ENCODE peak calls at places on chromosome 15, in seven cellular contexts. T is astrocyte, C is esophagus squamous epithelium, J is GM12865, S is AG04450, V is psoas muscle, D is ovary. P is an unnamed sample.

GRCh38 chr15:99709243-99709986 is 23.8 kb downstream of the LYSMD4 start:
- DNase-seq in V (no peak), D (no peak), S (no peak), J (no peak), C (no peak), T (no peak), P (no peak)

GRCh38 chr15:53808058-53808703 is 48.7 kb upstream of the WDR72 start:
- DNase-seq in J (peak; percentile 5), S (no peak), T (no peak), V (no peak), C (no peak), D (no peak), P (no peak)

GRCh38 chr15:70050970-70051369 is 46.7 kb downstream of the TLE3 start:
- DNase-seq in C (no peak), S (no peak), D (no peak), T (no peak), J (no peak), V (no peak), P (no peak)

GRCh38 chr15:45635763-45636292 is 999 bp downstream of the SQOR start:
- DNase-seq in T (no peak), J (no peak), D (no peak), V (no peak), S (no peak), C (no peak), P (no peak)

GRCh38 chr15:72170691-72171090 is 26.9 kb downstream of the GRAMD2A start:
- DNase-seq in J (no peak), V (no peak), C (no peak), T (no peak), S (no peak), D (no peak), P (no peak)

GRCh38 chr15:64688770-64689169 is 86.6 kb downstream of the RBPMS2 start:
- DNase-seq in T (no peak), D (no peak), V (no peak), C (no peak), S (no peak), J (no peak), P (no peak)

GRCh38 chr15:41789237-41789636 is 15.0 kb downstream of the MAPKBP1 start:
- DNase-seq in V (no peak), S (no peak), C (no peak), J (no peak), T (no peak), D (no peak), P (no peak)

GRCh38 chr15:60006203-60006782 is 2.2 kb downstream of the FOXB1 start:
- DNase-seq in C (no peak), T (no peak), D (no peak), V (no peak), J (peak; percentile 47), S (no peak), P (peak; percentile 88)

GRCh38 chr15:97177135-97177704 is 783.3 kb upstream of the ARRDC4 start:
- DNase-seq in J (no peak), C (no peak), S (no peak), T (no peak), D (no peak), V (no peak), P (no peak)

GRCh38 chr15:37135225-37135624 is 34.9 kb upstream of the MEIS2 start:
- DNase-seq in V (no peak), J (peak; percentile 49), T (no peak), S (no peak), D (no peak), C (no peak), P (no peak)

GRCh38 chr15:66845266-66845785 is 143.3 kb downstream of the SMAD6 start:
- DNase-seq in T (no peak), C (no peak), D (no peak), V (no peak), S (no peak), J (no peak), P (no peak)

GRCh38 chr15:61629269-61629668 is 400.2 kb upstream of the RORA start:
- DNase-seq in C (no peak), V (no peak), S (no peak), J (no peak), T (no peak), D (no peak), P (no peak)

GRCh38 chr15:95622843-95623242 is 707.7 kb upstream of the NR2F2 start:
- DNase-seq in V (no peak), J (no peak), T (no peak), C (no peak), S (no peak), D (no peak), P (no peak)

GRCh38 chr15:77654975-77655374 is 22.3 kb upstream of the LINGO1 start:
- DNase-seq in V (no peak), S (no peak), T (no peak), C (no peak), D (no peak), J (no peak), P (peak; percentile 11)

GRCh38 chr15:48566669-48567068 is 78.8 kb downstream of the FBN1 start:
- DNase-seq in S (no peak), V (no peak), J (no peak), C (no peak), T (peak; percentile 72), D (no peak), P (no peak)

GRCh38 chr15:80242132-80242769 is 9.8 kb downstream of the CTXND1 start:
- DNase-seq in J (peak; percentile 71), S (no peak), T (no peak), D (no peak), V (no peak), C (no peak), P (peak; percentile 25)

GRCh38 chr15:96200357-96200972 is 130.0 kb upstream of the NR2F2 start:
- DNase-seq in C (no peak), V (no peak), J (no peak), S (no peak), T (no peak), D (no peak), P (no peak)

GRCh38 chr15:41629436-41629835 is 30.8 kb upstream of the MGA start:
- DNase-seq in D (no peak), C (no peak), T (no peak), V (no peak), J (no peak), S (no peak), P (no peak)

GRCh38 chr15:62547584-62547983 is 382.5 kb upstream of the C2CD4B start:
- DNase-seq in D (no peak), V (peak; percentile 35), J (no peak), S (no peak), T (no peak), C (no peak), P (no peak)

GRCh38 chr15:84759018-84759417 is 10.6 kb downstream of the ZNF592 start:
- DNase-seq in D (no peak), C (no peak), S (no peak), V (no peak), J (no peak), T (no peak), P (no peak)
- TF ChIP-seq CTCF in D (no peak), C (no peak), S (no peak), V (no peak), J (no peak), T (no peak), P (no peak)

GRCh38 chr15:58222698-58223097 is 84.5 kb downstream of the AQP9 start:
- DNase-seq in S (no peak), D (no peak), V (no peak), C (no peak), J (no peak), T (peak; percentile 32), P (no peak)
- TF ChIP-seq CTCF in S (peak; percentile 5), D (no peak), V (no peak), C (no peak), J (no peak), T (no peak), P (no peak)

GRCh38 chr15:89127054-89127702 is 38.9 kb downstream of the ABHD2 start:
- DNase-seq in T (no peak), D (no peak), C (no peak), J (peak; percentile 8), S (no peak), V (peak; percentile 51), P (peak; percentile 30)
- TF ChIP-seq CTCF in T (peak; percentile 18), D (no peak), C (no peak), J (no peak), S (peak; percentile 33), V (no peak), P (peak; percentile 7)

DNA sequence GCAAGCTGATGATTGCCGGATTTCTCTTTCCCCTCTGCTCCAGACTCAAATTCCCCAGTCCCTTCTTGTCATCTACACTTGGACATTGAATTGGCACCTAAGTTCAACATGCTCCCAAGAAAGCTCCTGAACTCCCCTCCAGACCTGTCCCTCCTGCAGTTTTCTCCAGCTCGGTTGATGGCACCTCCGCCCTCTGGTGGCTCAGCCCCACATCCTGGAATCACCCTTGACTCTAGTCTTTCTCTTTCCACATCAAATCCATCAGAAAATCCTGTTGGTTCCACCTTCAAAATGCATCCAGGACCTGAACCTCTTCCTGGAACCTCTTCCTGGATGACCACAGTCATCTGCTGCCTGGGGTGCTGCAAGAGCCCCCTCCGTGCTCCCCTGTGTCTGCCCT is 60.1 kb downstream of the RASGRF1 start:
- DNase-seq in V (no peak), D (no peak), C (no peak), J (no peak), S (no peak), T (no peak), P (no peak)
- TF ChIP-seq CTCF in V (no peak), D (no peak), C (no peak), J (no peak), S (peak; percentile 12), T (no peak), P (no peak)

GRCh38 chr15:25501828-25502446 is 63.1 kb upstream of the UBE3A start:
- DNase-seq in S (no peak), D (no peak), J (peak; percentile 13), V (no peak), T (no peak), C (no peak), P (peak; percentile 7)
- TF ChIP-seq CTCF in S (peak; percentile 53), D (no peak), J (peak; percentile 17), V (peak; percentile 61), T (peak; percentile 51), C (peak; percentile 46), P (peak; percentile 44)

GRCh38 chr15:33994005-33994615 is 25.8 kb downstream of the CHRM5 start:
- DNase-seq in D (no peak), S (no peak), V (no peak), T (peak; percentile 18), C (no peak), J (peak; percentile 39), P (peak; percentile 20)
- TF ChIP-seq CTCF in D (no peak), S (peak; percentile 62), V (no peak), T (peak; percentile 40), C (no peak), J (peak; percentile 32), P (no peak)